ENCODE peak calls at places on chromosome 2, in six cellular contexts. One of them, this sample, is unnamed.

GRCh38 chr2:146817613-146818012 is 1027.2 kb upstream of the ACVR2A start:
- DNase-seq in retina: no peak
- DNase-seq in hepatic stellate cell: no peak
- DNase-seq in breast epithelium: no peak
- DNase-seq in astrocyte of the spinal cord: peak
- DNase-seq in mesenchymal stem cell: no peak
- DNase-seq in this sample: no peak

GRCh38 chr2:226531061-226531460 is 268.6 kb downstream of the IRS1 start:
- DNase-seq in astrocyte of the spinal cord: no peak
- DNase-seq in mesenchymal stem cell: no peak
- DNase-seq in breast epithelium: no peak
- DNase-seq in retina: no peak
- DNase-seq in hepatic stellate cell: no peak
- DNase-seq in this sample: no peak

GRCh38 chr2:120564213-120565094 is 171.2 kb upstream of the GLI2 start:
- DNase-seq in mesenchymal stem cell: no peak
- DNase-seq in retina: no peak
- DNase-seq in hepatic stellate cell: no peak
- DNase-seq in breast epithelium: no peak
- DNase-seq in astrocyte of the spinal cord: no peak
- DNase-seq in this sample: no peak

GRCh38 chr2:68936462-68936861 is 16.2 kb downstream of the GKN2 start:
- DNase-seq in hepatic stellate cell: peak
- DNase-seq in mesenchymal stem cell: peak
- DNase-seq in retina: no peak
- DNase-seq in astrocyte of the spinal cord: peak
- DNase-seq in breast epithelium: no peak
- DNase-seq in this sample: peak

GRCh38 chr2:85662899-85663683 is 4.9 kb downstream of the SFTPB start:
- DNase-seq in mesenchymal stem cell: peak
- DNase-seq in astrocyte of the spinal cord: peak
- DNase-seq in hepatic stellate cell: peak
- DNase-seq in retina: no peak
- DNase-seq in breast epithelium: no peak
- DNase-seq in this sample: peak

GRCh38 chr2:145543155-145543554 is 1023.2 kb upstream of the ZEB2 start:
- DNase-seq in retina: no peak
- DNase-seq in mesenchymal stem cell: no peak
- DNase-seq in breast epithelium: no peak
- DNase-seq in astrocyte of the spinal cord: no peak
- DNase-seq in hepatic stellate cell: no peak
- DNase-seq in this sample: no peak

GRCh38 chr2:218859556-218859993 is at the start of gene WNT6:
- DNase-seq in mesenchymal stem cell: no peak
- DNase-seq in breast epithelium: no peak
- DNase-seq in astrocyte of the spinal cord: no peak
- DNase-seq in retina: no peak
- DNase-seq in hepatic stellate cell: no peak
- DNase-seq in this sample: no peak

GRCh38 chr2:98800330-98801064 is 69.6 kb upstream of the MGAT4A start:
- DNase-seq in mesenchymal stem cell: no peak
- DNase-seq in hepatic stellate cell: no peak
- DNase-seq in retina: no peak
- DNase-seq in astrocyte of the spinal cord: no peak
- DNase-seq in breast epithelium: no peak
- DNase-seq in this sample: no peak

GRCh38 chr2:195468771-195469170 is 188.3 kb upstream of the SLC39A10 start:
- DNase-seq in retina: no peak
- DNase-seq in astrocyte of the spinal cord: no peak
- DNase-seq in breast epithelium: no peak
- DNase-seq in mesenchymal stem cell: no peak
- DNase-seq in hepatic stellate cell: no peak
- DNase-seq in this sample: no peak

GRCh38 chr2:43676322-43677050 is at the start of gene C1GALT1C1L:
- DNase-seq in hepatic stellate cell: peak
- DNase-seq in breast epithelium: peak
- DNase-seq in retina: peak
- DNase-seq in astrocyte of the spinal cord: peak
- DNase-seq in mesenchymal stem cell: peak
- DNase-seq in this sample: peak

GRCh38 chr2:214019229-214019972 is 391.5 kb upstream of the VWC2L start:
- DNase-seq in astrocyte of the spinal cord: peak
- DNase-seq in retina: no peak
- DNase-seq in breast epithelium: no peak
- DNase-seq in mesenchymal stem cell: peak
- DNase-seq in hepatic stellate cell: peak
- DNase-seq in this sample: peak

GRCh38 chr2:40244251-40245010 is 207.5 kb downstream of the SLC8A1 start:
- DNase-seq in breast epithelium: no peak
- DNase-seq in mesenchymal stem cell: peak
- DNase-seq in astrocyte of the spinal cord: peak
- DNase-seq in retina: peak
- DNase-seq in hepatic stellate cell: peak
- DNase-seq in this sample: peak

GRCh38 chr2:238597638-238598528 is 171.2 kb downstream of the ASB1 start:
- DNase-seq in retina: no peak
- DNase-seq in astrocyte of the spinal cord: no peak
- DNase-seq in mesenchymal stem cell: no peak
- DNase-seq in hepatic stellate cell: no peak
- DNase-seq in breast epithelium: no peak
- DNase-seq in this sample: no peak

GRCh38 chr2:53896864-53897263 is 37.1 kb upstream of the GPR75 start:
- DNase-seq in retina: no peak
- DNase-seq in breast epithelium: no peak
- DNase-seq in astrocyte of the spinal cord: peak
- DNase-seq in hepatic stellate cell: peak
- DNase-seq in mesenchymal stem cell: peak
- DNase-seq in this sample: peak

GRCh38 chr2:6167592-6168138 is 475.5 kb downstream of the SOX11 start:
- DNase-seq in hepatic stellate cell: no peak
- DNase-seq in breast epithelium: no peak
- DNase-seq in astrocyte of the spinal cord: no peak
- DNase-seq in retina: no peak
- DNase-seq in mesenchymal stem cell: no peak
- DNase-seq in this sample: no peak

GRCh38 chr2:231648579-231649174 is 56.0 kb downstream of the TEX44 start:
- DNase-seq in astrocyte of the spinal cord: peak
- DNase-seq in hepatic stellate cell: peak
- DNase-seq in breast epithelium: peak
- DNase-seq in mesenchymal stem cell: peak
- DNase-seq in retina: peak
- DNase-seq in this sample: peak

GRCh38 chr2:187299122-187299906 is 148.7 kb downstream of the CALCRL start:
- DNase-seq in breast epithelium: no peak
- DNase-seq in mesenchymal stem cell: no peak
- DNase-seq in retina: no peak
- DNase-seq in astrocyte of the spinal cord: peak
- DNase-seq in hepatic stellate cell: no peak
- DNase-seq in this sample: no peak

GRCh38 chr2:3348771-3349170 is 28.8 kb downstream of the EIPR1 start:
- DNase-seq in mesenchymal stem cell: no peak
- DNase-seq in astrocyte of the spinal cord: no peak
- DNase-seq in breast epithelium: no peak
- DNase-seq in retina: peak
- DNase-seq in hepatic stellate cell: peak
- DNase-seq in this sample: no peak

GRCh38 chr2:10317646-10318045 is 14.9 kb downstream of the HPCAL1 start:
- DNase-seq in retina: no peak
- DNase-seq in hepatic stellate cell: no peak
- DNase-seq in breast epithelium: no peak
- DNase-seq in astrocyte of the spinal cord: no peak
- DNase-seq in mesenchymal stem cell: no peak
- DNase-seq in this sample: no peak

GRCh38 chr2:193907561-193907960 is 1712.8 kb upstream of the TMEFF2 start:
- DNase-seq in mesenchymal stem cell: no peak
- DNase-seq in breast epithelium: no peak
- DNase-seq in retina: no peak
- DNase-seq in astrocyte of the spinal cord: no peak
- DNase-seq in hepatic stellate cell: no peak
- DNase-seq in this sample: no peak

GRCh38 chr2:102137138-102137537 is 5.4 kb upstream of the IL1R1 start:
- DNase-seq in astrocyte of the spinal cord: no peak
- DNase-seq in mesenchymal stem cell: no peak
- DNase-seq in breast epithelium: no peak
- DNase-seq in retina: no peak
- DNase-seq in hepatic stellate cell: no peak
- DNase-seq in this sample: no peak

GRCh38 chr2:46075848-46076247 is 221.4 kb upstream of the EPAS1 start:
- DNase-seq in retina: no peak
- DNase-seq in breast epithelium: no peak
- DNase-seq in astrocyte of the spinal cord: no peak
- DNase-seq in mesenchymal stem cell: peak
- DNase-seq in hepatic stellate cell: no peak
- DNase-seq in this sample: no peak

GRCh38 chr2:128362186-128362888 is 43.7 kb upstream of the HS6ST1 start:
- DNase-seq in mesenchymal stem cell: no peak
- DNase-seq in retina: peak
- DNase-seq in astrocyte of the spinal cord: no peak
- DNase-seq in breast epithelium: no peak
- DNase-seq in hepatic stellate cell: peak
- DNase-seq in this sample: no peak

GRCh38 chr2:144099746-144100438 is 420.0 kb downstream of the ZEB2 start:
- DNase-seq in hepatic stellate cell: peak
- DNase-seq in mesenchymal stem cell: peak
- DNase-seq in retina: no peak
- DNase-seq in breast epithelium: no peak
- DNase-seq in astrocyte of the spinal cord: peak
- DNase-seq in this sample: peak

GRCh38 chr2:47058061-47058931 is 96.8 kb downstream of the STPG4 start:
- DNase-seq in hepatic stellate cell: no peak
- DNase-seq in mesenchymal stem cell: peak
- DNase-seq in breast epithelium: no peak
- DNase-seq in retina: no peak
- DNase-seq in astrocyte of the spinal cord: peak
- DNase-seq in this sample: peak

GRCh38 chr2:151826737-151827157 is 1.5 kb downstream of the ARL5A start:
- DNase-seq in retina: no peak
- DNase-seq in hepatic stellate cell: no peak
- DNase-seq in astrocyte of the spinal cord: peak
- DNase-seq in mesenchymal stem cell: peak
- DNase-seq in breast epithelium: no peak
- DNase-seq in this sample: peak

GRCh38 chr2:8821276-8822217 is 15.9 kb downstream of the KIDINS220 start:
- DNase-seq in breast epithelium: peak
- DNase-seq in hepatic stellate cell: no peak
- DNase-seq in astrocyte of the spinal cord: peak
- DNase-seq in mesenchymal stem cell: peak
- DNase-seq in retina: no peak
- DNase-seq in this sample: peak

GRCh38 chr2:217822296-217823252 is 180.2 kb downstream of the TNS1 start:
- DNase-seq in retina: no peak
- DNase-seq in breast epithelium: peak
- DNase-seq in hepatic stellate cell: peak
- DNase-seq in astrocyte of the spinal cord: no peak
- DNase-seq in mesenchymal stem cell: no peak
- DNase-seq in this sample: no peak

GRCh38 chr2:17615728-17616351 is 75.3 kb downstream of the VSNL1 start:
- DNase-seq in retina: no peak
- DNase-seq in breast epithelium: peak
- DNase-seq in hepatic stellate cell: no peak
- DNase-seq in astrocyte of the spinal cord: peak
- DNase-seq in mesenchymal stem cell: peak
- DNase-seq in this sample: no peak

GRCh38 chr2:150528861-150529801 is 41.7 kb upstream of the RND3 start:
- DNase-seq in mesenchymal stem cell: peak
- DNase-seq in hepatic stellate cell: peak
- DNase-seq in breast epithelium: no peak
- DNase-seq in retina: no peak
- DNase-seq in astrocyte of the spinal cord: peak
- DNase-seq in this sample: peak

GRCh38 chr2:65231892-65232477 is 4.4 kb downstream of the ACTR2 start:
- DNase-seq in astrocyte of the spinal cord: peak
- DNase-seq in hepatic stellate cell: peak
- DNase-seq in mesenchymal stem cell: peak
- DNase-seq in retina: no peak
- DNase-seq in breast epithelium: no peak
- DNase-seq in this sample: peak

GRCh38 chr2:106812377-106812776 is 73.6 kb downstream of the ST6GAL2 start:
- DNase-seq in mesenchymal stem cell: no peak
- DNase-seq in astrocyte of the spinal cord: peak
- DNase-seq in retina: no peak
- DNase-seq in hepatic stellate cell: no peak
- DNase-seq in breast epithelium: no peak
- DNase-seq in this sample: peak

GRCh38 chr2:53373126-53373525 is 394.5 kb upstream of the CHAC2 start:
- DNase-seq in breast epithelium: no peak
- DNase-seq in astrocyte of the spinal cord: no peak
- DNase-seq in hepatic stellate cell: no peak
- DNase-seq in mesenchymal stem cell: no peak
- DNase-seq in retina: no peak
- DNase-seq in this sample: no peak

GRCh38 chr2:109032229-109032800 is 43.3 kb upstream of the EDAR start:
- DNase-seq in mesenchymal stem cell: no peak
- DNase-seq in hepatic stellate cell: no peak
- DNase-seq in retina: no peak
- DNase-seq in astrocyte of the spinal cord: no peak
- DNase-seq in breast epithelium: no peak
- DNase-seq in this sample: no peak

GRCh38 chr2:54470241-54470938 is 14.3 kb downstream of the SPTBN1 start:
- DNase-seq in mesenchymal stem cell: peak
- DNase-seq in breast epithelium: no peak
- DNase-seq in astrocyte of the spinal cord: peak
- DNase-seq in hepatic stellate cell: no peak
- DNase-seq in retina: no peak
- DNase-seq in this sample: peak

GRCh38 chr2:61633250-61633649 is 95.1 kb upstream of the XPO1 start:
- DNase-seq in mesenchymal stem cell: no peak
- DNase-seq in retina: no peak
- DNase-seq in breast epithelium: no peak
- DNase-seq in astrocyte of the spinal cord: no peak
- DNase-seq in hepatic stellate cell: no peak
- DNase-seq in this sample: no peak

GRCh38 chr2:202841090-202841867 is 30.3 kb downstream of the ICA1L start:
- DNase-seq in retina: no peak
- DNase-seq in mesenchymal stem cell: no peak
- DNase-seq in hepatic stellate cell: no peak
- DNase-seq in breast epithelium: no peak
- DNase-seq in astrocyte of the spinal cord: no peak
- DNase-seq in this sample: no peak

GRCh38 chr2:196845371-196845770 is 36.2 kb upstream of the C2orf66 start:
- DNase-seq in hepatic stellate cell: no peak
- DNase-seq in breast epithelium: no peak
- DNase-seq in mesenchymal stem cell: no peak
- DNase-seq in astrocyte of the spinal cord: no peak
- DNase-seq in retina: no peak
- DNase-seq in this sample: no peak

GRCh38 chr2:169276045-169276444 is 86.3 kb downstream of the LRP2 start:
- DNase-seq in retina: no peak
- DNase-seq in mesenchymal stem cell: peak
- DNase-seq in hepatic stellate cell: no peak
- DNase-seq in astrocyte of the spinal cord: no peak
- DNase-seq in breast epithelium: no peak
- DNase-seq in this sample: no peak

GRCh38 chr2:26491563-26492167 is 13.7 kb upstream of the OTOF start:
- DNase-seq in mesenchymal stem cell: no peak
- DNase-seq in astrocyte of the spinal cord: no peak
- DNase-seq in retina: no peak
- DNase-seq in breast epithelium: no peak
- DNase-seq in hepatic stellate cell: no peak
- DNase-seq in this sample: no peak